ENCODE peak calls at places on chromosome 1, in eight cellular contexts. M is HFF-Myc, P is GM10248, R is kidney epithelial cell, O is body of pancreas, G is psoas muscle, X is HL-60, C is glutamatergic neuron. L is an unnamed sample.
A peak's percentile ranks its signal among the peaks of the same experiment; 100 is the strongest.

GRCh38 chr1:64499966-64500365 is 30.0 kb downstream of the CACHD1 start:
- DNase-seq in M (no peak), O (no peak), P (no peak), G (no peak), C (no peak), X (no peak), R (no peak), L (peak; percentile 11)

GRCh38 chr1:208654241-208654640 is 410.1 kb upstream of the PLXNA2 start:
- DNase-seq in R (no peak), G (no peak), X (peak; percentile 13), M (no peak), C (no peak), P (no peak), O (no peak), L (peak; percentile 25)

GRCh38 chr1:66533804-66534745 is at the start of gene SGIP1:
- DNase-seq in M (no peak), O (peak; percentile 37), X (no peak), C (peak; percentile 77), R (no peak), P (peak; percentile 14), G (peak; percentile 37), L (no peak)

GRCh38 chr1:154943649-154944421 is 7.3 kb upstream of the PMVK start:
- DNase-seq in X (no peak), R (no peak), M (no peak), G (no peak), C (peak; percentile 70), P (peak; percentile 66), O (no peak), L (peak; percentile 58)

GRCh38 chr1:201696217-201696761 is 132.7 kb upstream of the IPO9 start:
- DNase-seq in O (peak; percentile 58), C (peak; percentile 10), G (peak; percentile 93), R (no peak), M (peak; percentile 55), P (no peak), X (no peak), L (no peak)

GRCh38 chr1:20634594-20635084 is 1.4 kb downstream of the PINK1 start:
- DNase-seq in O (peak; percentile 78), R (no peak), X (no peak), G (peak; percentile 48), P (no peak), M (no peak), C (peak; percentile 25), L (peak; percentile 37)

GRCh38 chr1:183267646-183268431 is 81.8 kb downstream of the LAMC2 start:
- DNase-seq in G (no peak), O (no peak), P (no peak), R (no peak), C (no peak), M (peak; percentile 66), X (no peak), L (no peak)

GRCh38 chr1:19877351-19877750 is 4.8 kb upstream of the OTUD3 start:
- DNase-seq in X (no peak), P (no peak), G (no peak), O (no peak), M (no peak), C (peak; percentile 29), R (no peak), L (no peak)

GRCh38 chr1:51316113-51316763 is 14.1 kb downstream of the TTC39A start:
- DNase-seq in C (no peak), R (no peak), O (peak; percentile 50), M (no peak), X (no peak), G (no peak), P (no peak), L (peak; percentile 33)

GRCh38 chr1:36555041-36555440 is 72.3 kb upstream of the CSF3R start:
- DNase-seq in R (no peak), G (no peak), C (no peak), X (no peak), O (no peak), P (no peak), M (no peak), L (no peak)

GRCh38 chr1:204407314-204407971 is 4.2 kb downstream of the PPP1R15B start:
- DNase-seq in G (no peak), O (no peak), P (no peak), M (no peak), R (no peak), C (no peak), X (no peak), L (no peak)

GRCh38 chr1:203453016-203453415 is 22.6 kb upstream of the PRELP start:
- DNase-seq in X (no peak), O (no peak), R (no peak), C (no peak), M (no peak), P (no peak), G (no peak), L (no peak)

GRCh38 chr1:147720557-147720956 is 39.8 kb downstream of the GJA5 start:
- DNase-seq in R (no peak), X (no peak), O (no peak), G (no peak), C (no peak), M (no peak), P (no peak), L (no peak)

GRCh38 chr1:87089070-87089736 is 174.8 kb downstream of the HS2ST1 start:
- DNase-seq in O (no peak), G (no peak), P (no peak), M (no peak), C (no peak), X (no peak), R (no peak), L (no peak)

GRCh38 chr1:43653893-43654292 is 3.9 kb downstream of the KDM4A start:
- DNase-seq in G (no peak), M (no peak), C (no peak), P (no peak), O (no peak), R (no peak), X (no peak), L (no peak)

GRCh38 chr1:43651188-43651587 is 1.2 kb downstream of the KDM4A start:
- DNase-seq in R (no peak), P (no peak), G (no peak), M (no peak), C (no peak), O (no peak), X (no peak), L (no peak)

GRCh38 chr1:43651922-43652321 is 2.0 kb downstream of the KDM4A start:
- DNase-seq in C (no peak), P (no peak), R (no peak), G (no peak), M (no peak), X (no peak), O (no peak), L (no peak)

GRCh38 chr1:43655953-43656352 is 6.0 kb downstream of the KDM4A start:
- DNase-seq in R (no peak), M (no peak), P (no peak), X (no peak), G (no peak), O (no peak), C (no peak), L (no peak)

GRCh38 chr1:43653339-43653738 is 3.4 kb downstream of the KDM4A start:
- DNase-seq in C (peak; percentile 39), R (no peak), G (no peak), P (no peak), M (peak; percentile 14), X (no peak), O (no peak), L (peak; percentile 25)
- TF ChIP-seq CTCF in C (no peak), R (peak; percentile 34), G (no peak), P (peak; percentile 29), M (peak; percentile 37), X (peak; percentile 17), O (no peak), L (no peak)

DNA sequence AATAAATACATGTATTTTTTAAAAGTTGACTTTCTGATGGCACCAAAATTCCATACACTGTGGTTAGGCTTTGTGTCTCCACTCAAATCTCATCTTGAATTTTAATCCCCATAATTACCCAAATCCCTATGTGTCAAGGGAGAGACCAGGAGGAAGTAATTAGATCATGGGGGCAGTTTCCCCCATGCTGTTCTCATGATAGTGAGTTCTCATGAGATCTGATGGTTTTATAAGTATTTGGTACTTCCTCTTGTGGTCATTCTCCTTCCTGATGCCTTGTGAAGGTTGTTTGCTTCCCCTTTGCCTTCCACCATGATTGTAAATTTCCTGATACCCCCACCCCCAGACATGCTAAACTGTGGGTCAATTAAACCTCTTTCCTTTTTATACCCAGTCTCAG is 1218.4 kb upstream of the PRMT6 start:
- DNase-seq in R (no peak), M (no peak), X (no peak), O (no peak), P (no peak), G (no peak), C (no peak), L (no peak)
- TF ChIP-seq CTCF in R (no peak), M (no peak), X (no peak), O (no peak), P (no peak), G (no peak), C (no peak), L (no peak)

GRCh38 chr1:31681421-31681820 is 22.4 kb downstream of the COL16A1 start:
- DNase-seq in O (no peak), M (no peak), C (no peak), X (no peak), P (no peak), G (no peak), R (no peak), L (no peak)

GRCh38 chr1:31678681-31679080 is 25.1 kb downstream of the COL16A1 start:
- DNase-seq in R (no peak), O (no peak), G (no peak), M (no peak), X (no peak), C (no peak), P (no peak), L (no peak)

GRCh38 chr1:31679091-31679490 is 24.7 kb downstream of the COL16A1 start:
- DNase-seq in M (no peak), R (no peak), O (no peak), X (no peak), G (no peak), C (no peak), P (no peak), L (no peak)

GRCh38 chr1:31677949-31678348 is 25.9 kb downstream of the COL16A1 start:
- DNase-seq in X (no peak), P (no peak), C (no peak), M (no peak), G (no peak), R (no peak), O (no peak), L (no peak)

GRCh38 chr1:31679676-31680230 is 24.1 kb downstream of the COL16A1 start:
- DNase-seq in G (no peak), M (no peak), X (no peak), O (no peak), C (no peak), R (no peak), P (no peak), L (no peak)
- TF ChIP-seq CTCF in G (no peak), M (no peak), X (no peak), O (no peak), C (no peak), R (no peak), P (no peak), L (no peak)

GRCh38 chr1:12314328-12314903 is 84.6 kb downstream of the VPS13D start:
- DNase-seq in P (peak; percentile 25), C (no peak), R (no peak), X (no peak), O (no peak), M (no peak), G (no peak), L (no peak)
- TF ChIP-seq CTCF in P (peak; percentile 27), C (no peak), R (peak; percentile 25), X (no peak), O (no peak), M (no peak), G (peak; percentile 46), L (no peak)

L was measured in Calu3.